ENCODE peak calls at places on chromosomes 11 and 22, in four cellular contexts. J, W, Q and I are unnamed samples.

GRCh38 chr22:41140365-41140957 is 48.1 kb downstream of the EP300 start:
- DNase-seq in J (no peak), W (no peak), Q (no peak), I (no peak)

GRCh38 chr22:36300396-36301212 is 47.7 kb downstream of the APOL1 start:
- DNase-seq in J (no peak), W (no peak), Q (no peak), I (no peak)

GRCh38 chr22:46169628-46170027 is 19.3 kb downstream of the PPARA start:
- DNase-seq in J (no peak), W (no peak), Q (no peak), I (no peak)

GRCh38 chr11:25453471-25453870 is 878.5 kb upstream of the ANO3 start:
- DNase-seq in J (no peak), W (no peak), Q (no peak), I (no peak)

GRCh38 chr11:119103793-119104192 is 2.1 kb upstream of the DPAGT1 start:
- DNase-seq in J (peak; percentile 33), W (no peak), Q (no peak), I (no peak)

GRCh38 chr22:42719133-42719532 is 1.5 kb downstream of the A4GALT start:
- DNase-seq in J (no peak), W (no peak), Q (no peak), I (no peak)

GRCh38 chr11:2302280-2302843 is 549 bp downstream of the TSPAN32 start:
- DNase-seq in J (no peak), W (no peak), Q (no peak), I (no peak)

GRCh38 chr11:47928426-47928825 is 51.9 kb upstream of the PTPRJ start:
- DNase-seq in J (no peak), W (no peak), Q (no peak), I (no peak)

GRCh38 chr11:109486129-109486528 is 64.1 kb downstream of the C11orf87 start:
- DNase-seq in J (no peak), W (no peak), Q (no peak), I (no peak)

GRCh38 chr11:130037881-130038601 is 31.7 kb upstream of the APLP2 start:
- DNase-seq in J (peak; percentile 60), W (no peak), Q (peak; percentile 66), I (no peak)

GRCh38 chr11:61075891-61076290 is 26.4 kb upstream of the CD5 start:
- DNase-seq in J (no peak), W (no peak), Q (peak; percentile 34), I (no peak)

GRCh38 chr11:2477936-2478335 is 33.1 kb downstream of the KCNQ1 start:
- DNase-seq in J (no peak), W (no peak), Q (no peak), I (no peak)

GRCh38 chr11:46237248-46238077 is 40.0 kb upstream of the CREB3L1 start:
- DNase-seq in J (peak; percentile 93), W (peak; percentile 86), Q (no peak), I (peak; percentile 92)

GRCh38 chr11:119369035-119369925 is 12.2 kb downstream of the USP2 start:
- DNase-seq in J (no peak), W (no peak), Q (peak; percentile 50), I (no peak)

GRCh38 chr22:20953668-20954500 is 13.2 kb upstream of the AIFM3 start:
- DNase-seq in J (no peak), W (no peak), Q (peak; percentile 67), I (no peak)

GRCh38 chr11:116114198-116114651 is 610.0 kb upstream of the CADM1 start:
- DNase-seq in J (no peak), W (no peak), Q (no peak), I (no peak)

GRCh38 chr11:126328001-126328390 is 24.1 kb downstream of the DCPS start:
- DNase-seq in J (no peak), W (no peak), Q (no peak), I (no peak)

GRCh38 chr11:35343033-35343598 is 76.2 kb downstream of the SLC1A2 start:
- DNase-seq in J (peak; percentile 30), W (no peak), Q (no peak), I (no peak)

GRCh38 chr22:30871391-30872281 is 96.9 kb downstream of the MORC2 start:
- DNase-seq in J (no peak), W (no peak), Q (no peak), I (no peak)

GRCh38 chr22:49106136-49106930 is 721.3 kb downstream of the BRD1 start:
- DNase-seq in J (no peak), W (no peak), Q (no peak), I (no peak)

GRCh38 chr11:68430801-68431200 is 29.8 kb upstream of the PPP6R3 start:
- DNase-seq in J (no peak), W (no peak), Q (no peak), I (no peak)

GRCh38 chr11:9777525-9777924 is 113.6 kb downstream of the SWAP70 start:
- DNase-seq in J (no peak), W (no peak), Q (no peak), I (no peak)

GRCh38 chr11:9784602-9785315 is 120.9 kb downstream of the SWAP70 start:
- DNase-seq in J (peak; percentile 55), W (no peak), Q (no peak), I (no peak)

GRCh38 chr11:9783986-9784385 is 120.1 kb downstream of the SWAP70 start:
- DNase-seq in J (no peak), W (no peak), Q (no peak), I (no peak)

GRCh38 chr11:9777066-9777465 is 113.2 kb downstream of the SWAP70 start:
- DNase-seq in J (no peak), W (no peak), Q (no peak), I (no peak)

DNA sequence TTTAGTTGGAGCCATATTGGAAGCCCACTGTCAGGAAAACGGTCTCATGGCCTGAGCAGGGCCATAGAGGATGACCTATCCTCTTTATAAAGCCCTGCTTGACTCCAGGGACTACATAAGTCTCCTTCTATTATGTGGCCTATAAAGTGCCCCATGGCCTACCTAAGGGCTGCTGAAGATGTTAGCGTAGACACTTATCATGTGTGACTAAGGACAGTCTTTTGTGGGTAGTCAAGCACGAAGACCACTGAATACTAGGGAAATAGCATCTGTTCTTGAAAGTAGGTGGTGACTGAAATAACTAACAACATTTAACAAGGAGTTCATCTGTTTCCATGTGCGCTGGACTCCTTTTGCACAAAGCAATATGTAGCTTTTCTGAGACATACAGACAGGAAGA is 117.1 kb downstream of the SWAP70 start:
- DNase-seq in J (no peak), W (no peak), Q (no peak), I (no peak)
- TF ChIP-seq CTCF in J (no peak), W (no peak), Q (no peak), I (no peak)

DNA sequence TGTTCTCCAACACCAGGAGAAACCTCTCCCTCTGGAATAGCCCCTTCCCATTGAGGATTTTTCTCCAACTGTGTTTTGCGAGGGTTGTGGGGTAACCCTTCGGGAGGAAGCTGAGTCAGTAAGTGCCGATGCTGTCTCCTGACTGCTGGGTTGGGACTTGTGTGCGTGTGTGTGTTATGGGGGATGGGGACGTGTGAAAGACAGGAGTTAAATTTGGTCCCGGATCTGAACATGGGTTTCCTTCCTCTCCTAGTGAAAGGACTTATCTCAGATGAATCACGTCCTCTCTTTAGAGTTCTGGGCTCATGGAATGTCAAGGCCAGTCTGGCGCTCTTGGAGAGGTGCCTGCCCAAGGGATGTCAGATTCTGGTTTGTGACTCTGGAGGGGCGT is 33.3 kb downstream of the KIAA1671 start:
- DNase-seq in J (no peak), W (no peak), Q (peak; percentile 46), I (no peak)
- TF ChIP-seq SIN3A in J (no peak), W (no peak), Q (no peak), I (no peak)

GRCh38 chr22:32761251-32761903 is 40.1 kb upstream of the TIMP3 start:
- DNase-seq in J (no peak), W (no peak), Q (no peak), I (no peak)
- TF ChIP-seq TCF7L2 in J (no peak), W (no peak), Q (no peak), I (no peak)

GRCh38 chr22:27466229-27466628 is 335.3 kb downstream of the MN1 start:
- DNase-seq in J (no peak), W (no peak), Q (no peak), I (no peak)

GRCh38 chr22:27460596-27461347 is 340.8 kb downstream of the MN1 start:
- DNase-seq in J (no peak), W (no peak), Q (no peak), I (no peak)

GRCh38 chr22:27462190-27462589 is 339.4 kb downstream of the MN1 start:
- DNase-seq in J (no peak), W (no peak), Q (peak; percentile 29), I (no peak)

GRCh38 chr22:27461470-27461869 is 340.1 kb downstream of the MN1 start:
- DNase-seq in J (no peak), W (no peak), Q (no peak), I (no peak)

GRCh38 chr22:27463121-27463520 is 338.4 kb downstream of the MN1 start:
- DNase-seq in J (no peak), W (no peak), Q (no peak), I (no peak)
- TF ChIP-seq CTCF in J (no peak), W (no peak), Q (no peak), I (no peak)

GRCh38 chr11:128819198-128819597 is 47.9 kb downstream of the KCNJ1 start:
- DNase-seq in J (no peak), W (no peak), Q (no peak), I (no peak)
- TF ChIP-seq SIN3A in J (no peak), W (no peak), Q (no peak), I (no peak)

GRCh38 chr11:11849127-11849746 is 7.5 kb downstream of the USP47 start:
- DNase-seq in J (peak; percentile 63), W (peak; percentile 44), Q (peak; percentile 60), I (no peak)
- TF ChIP-seq TCF7L2 in J (no peak), W (no peak), Q (no peak), I (no peak)